ENCODE peak calls at places on chromosomes 5 and 9, in four cellular contexts. E is GM12878, D is HepG2, J is A549. G is an unnamed sample.

GRCh38 chr9:98255064-98255577 is 328 bp downstream of the TBC1D2 start:
- DNase-seq in E (no peak), D (no peak), J (no peak), G (no peak)

GRCh38 chr5:97550164-97550563 is 367.1 kb upstream of the RIOK2 start:
- DNase-seq in E (no peak), D (no peak), J (no peak), G (no peak)

GRCh38 chr9:73059304-73059703 is 92.4 kb upstream of the ANXA1 start:
- DNase-seq in E (no peak), D (no peak), J (no peak), G (no peak)

GRCh38 chr9:34996905-34997279 is 7.3 kb downstream of the DNAJB5 start:
- DNase-seq in E (no peak), D (no peak), J (no peak), G (no peak)

GRCh38 chr5:148972958-148973357 is 89.9 kb downstream of the SH3TC2 start:
- DNase-seq in E (no peak), D (peak), J (peak), G (no peak)

GRCh38 chr9:69460002-69460401 is 135.0 kb downstream of the ENTREP1 start:
- DNase-seq in E (no peak), D (no peak), J (no peak), G (no peak)

GRCh38 chr9:74025402-74025894 is 471.7 kb upstream of the RORB start:
- DNase-seq in E (no peak), D (peak), J (no peak), G (no peak)

GRCh38 chr9:4946937-4947336 is 38.1 kb upstream of the JAK2 start:
- DNase-seq in E (no peak), D (no peak), J (no peak), G (no peak)

GRCh38 chr9:68887232-68887631 is 126.7 kb downstream of the PRKACG start:
- DNase-seq in E (no peak), D (no peak), J (no peak), G (no peak)

GRCh38 chr5:117065800-117066199 is 491.2 kb upstream of the SEMA6A start:
- DNase-seq in E (no peak), D (no peak), J (no peak), G (no peak)

GRCh38 chr5:18533137-18533536 is 898.9 kb downstream of the TAF11L14 start:
- DNase-seq in E (no peak), D (no peak), J (no peak), G (no peak)

GRCh38 chr9:83596899-83597504 is 25.9 kb upstream of the IDNK start:
- DNase-seq in E (no peak), D (no peak), J (peak), G (peak)

GRCh38 chr9:112487008-112487798 is 576 bp downstream of the KIAA1958 start:
- DNase-seq in E (no peak), D (peak), J (peak), G (peak)

GRCh38 chr5:132485641-132486317 is 4.8 kb downstream of the IRF1 start:
- DNase-seq in E (no peak), D (no peak), J (no peak), G (no peak)

GRCh38 chr5:67065237-67065636 is 131.4 kb downstream of the CD180 start:
- DNase-seq in E (peak), D (no peak), J (no peak), G (no peak)

DNA sequence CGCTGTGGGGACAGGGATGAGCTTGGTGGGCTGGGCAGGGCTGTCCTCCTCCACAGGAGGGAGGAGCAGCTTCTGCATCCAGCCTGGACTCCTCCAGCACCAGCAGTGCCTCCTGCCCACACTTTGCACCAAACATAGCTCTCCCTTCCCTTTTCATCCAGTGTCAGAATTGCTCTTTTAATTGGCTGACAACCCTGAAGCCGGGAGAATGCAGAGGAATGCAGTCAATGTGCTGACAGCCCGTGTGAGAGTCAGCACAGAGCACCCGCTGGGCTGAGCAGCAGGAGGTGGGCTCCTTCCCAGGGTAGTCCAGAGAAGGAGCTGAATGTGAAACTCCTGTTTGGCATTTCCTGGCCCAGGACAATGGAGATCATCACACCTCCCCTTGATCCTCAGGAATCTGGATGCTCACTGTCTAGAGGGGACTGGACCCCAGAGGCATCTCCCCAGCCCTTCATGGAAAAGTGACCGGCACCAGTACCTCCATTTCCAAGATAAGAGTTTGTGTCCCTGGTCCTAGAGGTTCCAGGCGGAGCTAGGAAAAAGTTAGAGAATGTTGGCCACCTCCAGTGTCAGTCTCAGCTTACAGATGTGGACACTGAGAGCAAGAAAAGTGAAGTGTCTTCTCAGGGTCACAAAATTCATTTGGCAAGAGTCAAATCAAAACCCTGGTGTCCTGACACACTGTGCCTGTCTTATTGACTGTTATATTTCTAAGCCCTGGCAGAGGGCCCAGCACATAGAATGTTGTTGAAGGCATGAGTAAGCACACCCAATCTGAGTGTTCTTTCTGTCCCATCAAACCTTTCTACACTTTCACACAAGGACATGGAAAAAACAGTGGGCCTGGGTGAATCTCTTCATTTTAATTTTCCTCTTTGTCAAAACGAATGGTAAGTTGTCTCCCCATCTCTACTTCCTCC is 202.1 kb downstream of the SNX18 start:
- DNase-seq in E (no peak), D (no peak), J (no peak), G (no peak)
- TF ChIP-seq CHD2 in E (no peak), D (no peak), J (no peak), G (no peak)

GRCh38 chr5:92946546-92946945 is 634.5 kb downstream of the NR2F1-AS1 start:
- DNase-seq in E (no peak), D (no peak), J (no peak), G (no peak)

GRCh38 chr5:92956886-92957285 is 624.1 kb downstream of the NR2F1-AS1 start:
- DNase-seq in E (no peak), D (no peak), J (no peak), G (no peak)

GRCh38 chr5:92952243-92952642 is 628.8 kb downstream of the NR2F1-AS1 start:
- DNase-seq in E (no peak), D (no peak), J (no peak), G (no peak)

GRCh38 chr5:92951746-92952145 is 629.3 kb downstream of the NR2F1-AS1 start:
- DNase-seq in E (no peak), D (no peak), J (no peak), G (no peak)
- TF ChIP-seq CHD2 in E (no peak), D (no peak), J (no peak), G (no peak)

GRCh38 chr9:131739192-131739961 is 499 bp downstream of the RAPGEF1 start:
- DNase-seq in E (no peak), D (no peak), J (no peak), G (peak)
- TF ChIP-seq CHD2 in E (no peak), D (no peak), J (no peak), G (no peak)

GRCh38 chr9:130768265-130768664 is 66.8 kb upstream of the ABL1 start:
- DNase-seq in E (no peak), D (peak), J (no peak), G (peak)
- TF ChIP-seq CHD2 in E (no peak), D (no peak), J (no peak), G (no peak)

GRCh38 chr5:160167623-160168165 is 48.4 kb upstream of the PWWP2A start:
- DNase-seq in E (no peak), D (peak), J (no peak), G (peak)

GRCh38 chr5:160174290-160174689 is 55.0 kb upstream of the FABP6 start:
- DNase-seq in E (no peak), D (no peak), J (no peak), G (no peak)

GRCh38 chr5:160174780-160175437 is 54.4 kb upstream of the FABP6 start:
- DNase-seq in E (no peak), D (no peak), J (no peak), G (no peak)

GRCh38 chr5:160169326-160169725 is 50.1 kb upstream of the PWWP2A start:
- DNase-seq in E (no peak), D (no peak), J (no peak), G (no peak)

GRCh38 chr5:160171656-160172055 is 52.4 kb upstream of the PWWP2A start:
- DNase-seq in E (no peak), D (no peak), J (no peak), G (no peak)
- TF ChIP-seq CHD2 in E (no peak), D (no peak), J (no peak), G (no peak)

GRCh38 chr5:123340928-123341327 is 82.3 kb downstream of the CEP120 start:
- DNase-seq in E (no peak), D (no peak), J (no peak), G (no peak)

GRCh38 chr5:123350744-123351143 is 72.5 kb downstream of the CEP120 start:
- DNase-seq in E (no peak), D (no peak), J (no peak), G (no peak)

DNA sequence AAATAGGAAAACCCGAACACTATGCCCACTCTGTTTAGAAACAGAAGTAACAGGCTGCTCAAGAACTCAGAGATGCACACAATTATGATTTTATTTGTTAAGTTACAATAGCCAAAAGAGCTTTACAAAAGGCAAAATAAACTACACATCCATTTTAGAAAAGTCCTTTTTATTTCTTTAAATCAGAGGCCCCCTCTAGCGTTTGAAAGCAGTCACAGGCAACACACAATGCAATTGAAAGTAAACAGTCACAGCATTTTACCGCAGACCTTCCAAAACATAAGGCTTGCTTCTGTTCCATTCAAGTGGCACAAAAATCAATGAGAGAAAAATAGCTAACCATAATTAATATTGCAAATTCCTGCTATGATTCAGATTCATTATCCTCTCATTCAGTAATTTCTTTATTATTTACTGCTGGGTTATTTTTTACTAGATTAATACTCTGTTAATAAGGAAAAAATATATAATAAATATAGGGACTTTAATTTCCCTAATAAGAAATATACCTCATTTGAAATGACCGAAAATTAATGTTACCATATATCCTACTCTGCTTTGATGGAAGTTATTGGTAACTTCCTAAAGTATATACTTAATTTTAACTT is 78.3 kb downstream of the CEP120 start:
- DNase-seq in E (no peak), D (peak), J (peak), G (no peak)
- TF ChIP-seq CHD2 in E (no peak), D (no peak), J (no peak), G (no peak)

DNA sequence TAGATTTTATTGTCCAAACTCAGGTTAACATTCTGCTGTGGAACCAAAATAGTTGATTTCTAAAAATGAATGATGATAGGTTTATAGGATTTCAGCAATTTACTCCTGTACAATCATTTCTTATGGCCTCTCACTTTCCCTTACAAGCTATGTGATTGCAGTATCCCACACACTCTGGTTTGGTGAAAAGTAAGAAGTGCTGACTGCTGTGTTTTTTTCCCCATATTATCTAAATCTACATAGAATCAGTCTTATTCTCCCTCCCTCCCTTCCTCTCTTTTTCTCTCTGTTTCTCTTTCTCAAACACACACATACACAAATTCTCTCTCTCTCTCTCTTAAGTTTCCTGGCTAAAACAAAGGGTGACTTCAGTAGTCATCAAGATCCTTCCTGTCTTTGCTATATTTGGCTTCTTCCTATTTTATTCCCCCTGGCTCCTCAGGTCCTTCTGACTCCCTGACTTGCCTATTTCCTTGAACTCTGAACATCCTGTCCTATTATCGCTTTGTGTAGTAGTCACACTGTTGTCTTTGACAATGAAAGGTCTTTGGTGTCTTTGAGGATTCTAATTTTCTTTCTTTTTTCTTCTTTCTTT is 55.9 kb upstream of the HAPLN1 start:
- DNase-seq in E (no peak), D (no peak), J (no peak), G (no peak)
- TF ChIP-seq CHD2 in E (no peak), D (no peak), J (no peak), G (no peak)

GRCh38 chr5:178454821-178455479 is 135.2 kb downstream of the COL23A1 start:
- DNase-seq in E (no peak), D (no peak), J (no peak), G (no peak)
- TF ChIP-seq CHD2 in E (no peak), D (no peak), J (no peak), G (no peak)